ENCODE peak calls at places on chromosomes 3 and 15, in six cellular contexts. One of them, this sample, is unnamed.

GRCh38 chr3:143482106-143483088 is 362.8 kb downstream of the CHST2 start:
- DNase-seq in progenitor cell of endocrine pancreas: no peak
- DNase-seq in HL-60: no peak
- DNase-seq in CD4-positive, alpha-beta T cell: no peak
- DNase-seq in CD8-positive, alpha-beta T cell: no peak
- DNase-seq in heart left ventricle: no peak
- DNase-seq in this sample: no peak

GRCh38 chr3:6452974-6453373 is 407.9 kb upstream of the GRM7 start:
- DNase-seq in progenitor cell of endocrine pancreas: no peak
- DNase-seq in HL-60: no peak
- DNase-seq in CD4-positive, alpha-beta T cell: no peak
- DNase-seq in CD8-positive, alpha-beta T cell: no peak
- DNase-seq in heart left ventricle: no peak
- DNase-seq in this sample: no peak

GRCh38 chr3:13119471-13120220 is 46.4 kb upstream of the IQSEC1 start:
- DNase-seq in progenitor cell of endocrine pancreas: no peak
- DNase-seq in HL-60: no peak
- DNase-seq in CD4-positive, alpha-beta T cell: no peak
- DNase-seq in CD8-positive, alpha-beta T cell: no peak
- DNase-seq in heart left ventricle: no peak
- DNase-seq in this sample: no peak

GRCh38 chr15:44492672-44493071 is 44.3 kb upstream of the EIF3J start:
- DNase-seq in progenitor cell of endocrine pancreas: no peak
- DNase-seq in HL-60: no peak
- DNase-seq in CD4-positive, alpha-beta T cell: no peak
- DNase-seq in CD8-positive, alpha-beta T cell: no peak
- DNase-seq in heart left ventricle: no peak
- DNase-seq in this sample: no peak

GRCh38 chr15:66893294-66893693 is 172.1 kb upstream of the SMAD3 start:
- DNase-seq in progenitor cell of endocrine pancreas: no peak
- DNase-seq in HL-60: no peak
- DNase-seq in CD4-positive, alpha-beta T cell: no peak
- DNase-seq in CD8-positive, alpha-beta T cell: no peak
- DNase-seq in heart left ventricle: no peak
- DNase-seq in this sample: no peak

GRCh38 chr3:188266581-188267274 is 112.8 kb downstream of the LPP start:
- DNase-seq in progenitor cell of endocrine pancreas: no peak
- DNase-seq in HL-60: no peak
- DNase-seq in CD4-positive, alpha-beta T cell: no peak
- DNase-seq in CD8-positive, alpha-beta T cell: no peak
- DNase-seq in heart left ventricle: peak; percentile 47
- DNase-seq in this sample: no peak

GRCh38 chr3:32733631-32734229 is 48.7 kb downstream of the CNOT10 start:
- DNase-seq in progenitor cell of endocrine pancreas: no peak
- DNase-seq in HL-60: peak; percentile 7
- DNase-seq in CD4-positive, alpha-beta T cell: no peak
- DNase-seq in CD8-positive, alpha-beta T cell: no peak
- DNase-seq in heart left ventricle: no peak
- DNase-seq in this sample: no peak

GRCh38 chr15:57213783-57214366 is 162.4 kb upstream of the CGNL1 start:
- DNase-seq in progenitor cell of endocrine pancreas: no peak
- DNase-seq in HL-60: peak; percentile 18
- DNase-seq in CD4-positive, alpha-beta T cell: no peak
- DNase-seq in CD8-positive, alpha-beta T cell: no peak
- DNase-seq in heart left ventricle: no peak
- DNase-seq in this sample: no peak

GRCh38 chr15:60534546-60534945 is 55.6 kb upstream of the ICE2 start:
- DNase-seq in progenitor cell of endocrine pancreas: no peak
- DNase-seq in HL-60: no peak
- DNase-seq in CD4-positive, alpha-beta T cell: no peak
- DNase-seq in CD8-positive, alpha-beta T cell: no peak
- DNase-seq in heart left ventricle: no peak
- DNase-seq in this sample: no peak

GRCh38 chr15:72203507-72203837 is 5.9 kb upstream of the GRAMD2A start:
- DNase-seq in progenitor cell of endocrine pancreas: no peak
- DNase-seq in HL-60: no peak
- DNase-seq in CD4-positive, alpha-beta T cell: no peak
- DNase-seq in CD8-positive, alpha-beta T cell: no peak
- DNase-seq in heart left ventricle: peak; percentile 91
- DNase-seq in this sample: no peak

GRCh38 chr15:92942706-92943105 is 42.6 kb downstream of the CHD2 start:
- DNase-seq in progenitor cell of endocrine pancreas: no peak
- DNase-seq in HL-60: no peak
- DNase-seq in CD4-positive, alpha-beta T cell: no peak
- DNase-seq in CD8-positive, alpha-beta T cell: no peak
- DNase-seq in heart left ventricle: no peak
- DNase-seq in this sample: no peak
- TF ChIP-seq CTCF in progenitor cell of endocrine pancreas: no peak
- TF ChIP-seq CTCF in HL-60: no peak
- TF ChIP-seq CTCF in CD4-positive, alpha-beta T cell: no peak
- TF ChIP-seq CTCF in CD8-positive, alpha-beta T cell: no peak
- TF ChIP-seq CTCF in heart left ventricle: no peak
- TF ChIP-seq CTCF in this sample: no peak

DNA sequence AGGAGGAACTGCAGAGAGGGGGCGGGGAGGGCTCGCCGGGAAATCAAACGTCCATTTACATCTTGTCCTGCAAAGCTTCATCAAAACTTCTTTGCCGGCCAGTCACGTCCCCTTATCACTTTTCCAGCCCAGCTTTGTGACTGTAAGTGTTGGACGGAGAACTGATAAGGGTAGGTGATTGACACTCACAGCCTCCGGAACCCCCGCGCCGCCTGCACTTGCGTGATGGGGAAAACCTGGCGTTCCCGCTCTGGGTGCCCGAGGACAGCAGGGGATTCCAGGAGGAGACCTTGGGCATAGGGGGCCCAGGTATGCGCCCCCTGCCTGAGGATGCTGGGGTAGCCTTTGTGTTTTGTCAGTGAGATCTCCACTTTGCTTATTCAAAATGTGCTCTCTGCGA is 72.8 kb upstream of the ANKRD34C start:
- DNase-seq in progenitor cell of endocrine pancreas: peak; percentile 34
- DNase-seq in HL-60: no peak
- DNase-seq in CD4-positive, alpha-beta T cell: no peak
- DNase-seq in CD8-positive, alpha-beta T cell: no peak
- DNase-seq in heart left ventricle: no peak
- DNase-seq in this sample: no peak
- TF ChIP-seq CTCF in progenitor cell of endocrine pancreas: peak; percentile 67
- TF ChIP-seq CTCF in HL-60: no peak
- TF ChIP-seq CTCF in CD4-positive, alpha-beta T cell: no peak
- TF ChIP-seq CTCF in CD8-positive, alpha-beta T cell: no peak
- TF ChIP-seq CTCF in heart left ventricle: no peak
- TF ChIP-seq CTCF in this sample: no peak

GRCh38 chr15:55738715-55739114 is 4.2 kb downstream of the PRTG start:
- DNase-seq in progenitor cell of endocrine pancreas: no peak
- DNase-seq in HL-60: no peak
- DNase-seq in CD4-positive, alpha-beta T cell: no peak
- DNase-seq in CD8-positive, alpha-beta T cell: no peak
- DNase-seq in heart left ventricle: no peak
- DNase-seq in this sample: no peak
- TF ChIP-seq CTCF in progenitor cell of endocrine pancreas: no peak
- TF ChIP-seq CTCF in HL-60: no peak
- TF ChIP-seq CTCF in CD4-positive, alpha-beta T cell: no peak
- TF ChIP-seq CTCF in CD8-positive, alpha-beta T cell: no peak
- TF ChIP-seq CTCF in heart left ventricle: no peak
- TF ChIP-seq CTCF in this sample: no peak

GRCh38 chr3:120177907-120178306 is 83.7 kb upstream of the GSK3B start:
- DNase-seq in progenitor cell of endocrine pancreas: no peak
- DNase-seq in HL-60: peak; percentile 57
- DNase-seq in CD4-positive, alpha-beta T cell: no peak
- DNase-seq in CD8-positive, alpha-beta T cell: no peak
- DNase-seq in heart left ventricle: no peak
- DNase-seq in this sample: no peak

GRCh38 chr3:120180731-120181412 is 86.6 kb upstream of the GSK3B start:
- DNase-seq in progenitor cell of endocrine pancreas: no peak
- DNase-seq in HL-60: no peak
- DNase-seq in CD4-positive, alpha-beta T cell: no peak
- DNase-seq in CD8-positive, alpha-beta T cell: no peak
- DNase-seq in heart left ventricle: no peak
- DNase-seq in this sample: no peak

GRCh38 chr3:120174811-120175210 is 80.6 kb upstream of the GSK3B start:
- DNase-seq in progenitor cell of endocrine pancreas: no peak
- DNase-seq in HL-60: no peak
- DNase-seq in CD4-positive, alpha-beta T cell: no peak
- DNase-seq in CD8-positive, alpha-beta T cell: no peak
- DNase-seq in heart left ventricle: no peak
- DNase-seq in this sample: no peak

GRCh38 chr3:120173056-120173675 is 78.9 kb upstream of the GSK3B start:
- DNase-seq in progenitor cell of endocrine pancreas: no peak
- DNase-seq in HL-60: no peak
- DNase-seq in CD4-positive, alpha-beta T cell: no peak
- DNase-seq in CD8-positive, alpha-beta T cell: no peak
- DNase-seq in heart left ventricle: no peak
- DNase-seq in this sample: no peak

DNA sequence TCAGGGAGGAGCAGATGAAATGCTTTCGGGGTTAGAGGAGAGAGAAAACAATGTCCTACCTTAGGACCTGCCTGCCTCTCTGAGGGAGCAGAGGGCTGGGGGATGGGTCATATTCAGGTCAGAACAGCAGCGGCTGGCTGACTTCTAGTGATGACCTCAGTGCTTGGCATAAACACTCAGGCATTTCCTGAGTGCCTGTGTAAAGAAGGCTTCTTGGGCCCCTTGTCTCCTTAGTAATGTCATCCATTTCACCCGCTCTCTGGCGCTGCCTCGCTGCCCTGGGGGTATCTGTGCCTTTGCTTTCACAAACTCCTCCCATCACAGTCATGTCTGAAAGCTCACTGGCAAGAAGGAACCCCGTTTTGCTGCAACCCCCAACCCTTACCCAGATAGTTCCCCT is 82.9 kb upstream of the GSK3B start:
- DNase-seq in progenitor cell of endocrine pancreas: no peak
- DNase-seq in HL-60: no peak
- DNase-seq in CD4-positive, alpha-beta T cell: no peak
- DNase-seq in CD8-positive, alpha-beta T cell: no peak
- DNase-seq in heart left ventricle: peak; percentile 60
- DNase-seq in this sample: no peak
- TF ChIP-seq CTCF in progenitor cell of endocrine pancreas: no peak
- TF ChIP-seq CTCF in HL-60: no peak
- TF ChIP-seq CTCF in CD4-positive, alpha-beta T cell: no peak
- TF ChIP-seq CTCF in CD8-positive, alpha-beta T cell: no peak
- TF ChIP-seq CTCF in heart left ventricle: no peak
- TF ChIP-seq CTCF in this sample: no peak